ENCODE peak calls at places on chromosomes 6 and 20, in five cellular contexts. Q is fibroblast of pulmonary artery, L is PC-9, C is fibroblast of lung, B is astrocyte. V is an unnamed sample.

GRCh38 chr20:17878912-17879602 is 89.5 kb downstream of the SNX5 start:
- DNase-seq in Q (no peak), L (no peak), C (no peak), B (no peak), V (no peak)

GRCh38 chr6:13814176-13814937 is at the start of gene MCUR1:
- DNase-seq in Q (peak; percentile 82), L (peak; percentile 63), C (peak; percentile 75), B (peak; percentile 77), V (peak; percentile 81)

GRCh38 chr20:1965520-1966278 is 28.2 kb downstream of the PDYN start:
- DNase-seq in Q (peak; percentile 69), L (no peak), C (peak; percentile 64), B (peak; percentile 23), V (peak; percentile 70)

GRCh38 chr6:3919130-3919628 is 70.0 kb downstream of the FAM50B start:
- DNase-seq in Q (peak; percentile 71), L (peak; percentile 90), C (peak; percentile 19), B (no peak), V (peak; percentile 60)

GRCh38 chr6:89297695-89298351 is 17.3 kb downstream of the GABRR2 start:
- DNase-seq in Q (peak; percentile 96), L (peak; percentile 96), C (peak; percentile 98), B (peak; percentile 98), V (peak; percentile 96)

GRCh38 chr6:144289006-144289405 is 3.9 kb downstream of the UTRN start:
- DNase-seq in Q (no peak), L (no peak), C (no peak), B (no peak), V (no peak)

GRCh38 chr6:92271101-92271500 is 1148.3 kb downstream of the EPHA7 start:
- DNase-seq in Q (no peak), L (no peak), C (no peak), B (peak; percentile 0), V (no peak)

GRCh38 chr6:119445666-119446622 is 96.4 kb upstream of the MAN1A1 start:
- DNase-seq in Q (peak; percentile 73), L (peak; percentile 72), C (peak; percentile 68), B (peak; percentile 81), V (peak; percentile 95)

GRCh38 chr20:39479196-39479810 is 517.2 kb downstream of the DHX35 start:
- DNase-seq in Q (no peak), L (no peak), C (no peak), B (no peak), V (no peak)

GRCh38 chr6:36756761-36757160 is 59.1 kb downstream of the RAB44 start:
- DNase-seq in Q (no peak), L (no peak), C (no peak), B (no peak), V (no peak)

GRCh38 chr20:21518292-21518991 is 4.6 kb upstream of the NKX2-2 start:
- DNase-seq in Q (no peak), L (no peak), C (no peak), B (no peak), V (no peak)

GRCh38 chr6:144150673-144151009 is 324 bp downstream of the STX11 start:
- DNase-seq in Q (peak; percentile 18), L (no peak), C (peak; percentile 29), B (no peak), V (peak; percentile 29)

GRCh38 chr6:101113468-101114260 is 232.5 kb upstream of the ASCC3 start:
- DNase-seq in Q (no peak), L (peak; percentile 56), C (no peak), B (no peak), V (no peak)

GRCh38 chr6:16947461-16948159 is 154.2 kb upstream of the STMND1 start:
- DNase-seq in Q (peak; percentile 96), L (peak; percentile 95), C (peak; percentile 100), B (peak; percentile 100), V (peak; percentile 88)

GRCh38 chr20:35947489-35947888 is 6.8 kb downstream of the SCAND1 start:
- DNase-seq in Q (peak; percentile 28), L (no peak), C (peak; percentile 10), B (no peak), V (peak; percentile 50)

GRCh38 chr20:57708694-57709673 is 831 bp downstream of the PMEPA1 start:
- DNase-seq in Q (peak; percentile 18), L (no peak), C (no peak), B (no peak), V (peak; percentile 31)

GRCh38 chr20:36274248-36274841 is 31.8 kb upstream of the DLGAP4 start:
- DNase-seq in Q (no peak), L (no peak), C (no peak), B (no peak), V (no peak)

GRCh38 chr20:21391495-21392298 is 5.6 kb downstream of the NKX2-4 start:
- DNase-seq in Q (no peak), L (no peak), C (no peak), B (no peak), V (no peak)

GRCh38 chr20:17910828-17911294 is 57.7 kb downstream of the SNX5 start:
- DNase-seq in Q (peak; percentile 96), L (no peak), C (peak; percentile 88), B (peak; percentile 93), V (peak; percentile 88)

GRCh38 chr6:10414766-10415592 is at the start of gene TFAP2A:
- DNase-seq in Q (peak; percentile 59), L (no peak), C (no peak), B (peak; percentile 31), V (no peak)

DNA sequence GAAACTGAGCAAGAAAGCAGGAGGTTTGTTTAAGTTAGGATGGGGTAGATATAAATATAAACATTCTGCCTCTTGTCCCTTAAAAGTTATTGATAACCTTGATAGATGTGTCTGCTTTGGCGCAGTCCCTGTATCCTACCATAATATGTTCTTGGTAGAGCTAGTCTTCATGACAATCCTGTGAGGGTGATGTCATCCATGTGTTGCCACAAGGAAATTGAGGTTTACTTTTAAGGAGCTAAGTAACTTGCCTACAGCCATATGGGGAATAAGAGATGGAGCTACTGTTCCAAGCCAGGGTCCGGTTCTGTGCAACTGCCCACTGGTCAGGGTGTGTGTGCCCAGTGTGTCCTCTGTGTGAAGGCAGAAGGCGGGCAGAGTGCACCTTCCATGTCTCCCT is 78.5 kb downstream of the SSR1 start:
- DNase-seq in Q (no peak), L (no peak), C (no peak), B (no peak), V (no peak)
- H3K4me3 ChIP-seq in Q (no peak overlapping the region), L (no peak overlapping the region), C (no peak overlapping the region), B (no peak overlapping the region), V (no peak overlapping the region)

GRCh38 chr20:25470045-25470444 is 62.6 kb downstream of the GINS1 start:
- DNase-seq in Q (peak; percentile 38), L (no peak), C (peak; percentile 44), B (peak; percentile 2), V (peak; percentile 61)
- TF ChIP-seq CTCF in Q (peak; percentile 41), L (peak; percentile 48), C (peak; percentile 45), B (no peak), V (peak; percentile 69)

DNA sequence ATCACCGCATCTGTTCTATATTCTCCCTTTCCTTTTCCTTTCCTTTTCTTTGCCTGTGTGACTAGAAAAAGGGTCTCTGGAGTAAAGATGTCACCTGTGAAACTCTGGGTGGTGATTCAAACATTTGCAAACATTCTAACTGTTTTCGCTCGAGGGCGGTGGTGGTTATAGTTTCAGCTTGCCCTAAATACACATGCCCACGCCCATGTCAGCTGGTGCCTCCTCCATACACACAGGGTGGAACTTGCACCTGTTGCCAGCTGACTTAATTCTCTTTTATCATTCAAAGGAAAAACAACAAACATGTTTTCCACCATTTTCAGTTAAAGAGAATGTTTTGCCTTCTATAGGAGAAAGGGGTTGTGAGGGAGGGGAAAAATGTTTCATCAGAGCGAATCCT is 381.9 kb upstream of the ARID1B start:
- DNase-seq in Q (no peak), L (no peak), C (no peak), B (no peak), V (no peak)
- H3K4me3 ChIP-seq in Q (no peak overlapping the region), L (no peak overlapping the region), C (no peak overlapping the region), B (no peak overlapping the region), V (no peak overlapping the region)

GRCh38 chr6:31091680-31092079 is 20.7 kb downstream of the C6orf15 start:
- DNase-seq in Q (no peak), L (no peak), C (no peak), B (no peak), V (no peak)

GRCh38 chr6:31090973-31091364 is 21.4 kb downstream of the C6orf15 start:
- DNase-seq in Q (no peak), L (no peak), C (no peak), B (no peak), V (no peak)

GRCh38 chr6:31092238-31092637 is 20.1 kb downstream of the C6orf15 start:
- DNase-seq in Q (no peak), L (no peak), C (no peak), B (no peak), V (no peak)

GRCh38 chr6:31094389-31094881 is 17.9 kb downstream of the C6orf15 start:
- DNase-seq in Q (peak; percentile 48), L (no peak), C (no peak), B (no peak), V (no peak)

GRCh38 chr6:31092769-31093505 is 19.4 kb downstream of the C6orf15 start:
- DNase-seq in Q (peak; percentile 43), L (no peak), C (no peak), B (no peak), V (no peak)
- TF ChIP-seq CTCF in Q (no peak), L (no peak), C (no peak), B (no peak), V (no peak)

GRCh38 chr6:111758608-111759293 is 114.5 kb downstream of the FYN start:
- DNase-seq in Q (no peak), L (no peak), C (no peak), B (no peak), V (no peak)

GRCh38 chr6:111757342-111757741 is 115.9 kb downstream of the FYN start:
- DNase-seq in Q (peak; percentile 59), L (peak; percentile 30), C (peak; percentile 53), B (peak; percentile 78), V (peak; percentile 60)

GRCh38 chr6:111759836-111760785 is 113.1 kb downstream of the FYN start:
- DNase-seq in Q (peak; percentile 94), L (peak; percentile 34), C (peak; percentile 98), B (peak; percentile 92), V (peak; percentile 95)

GRCh38 chr6:111761783-111762312 is 111.4 kb downstream of the FYN start:
- DNase-seq in Q (peak; percentile 51), L (peak; percentile 19), C (no peak), B (no peak), V (peak; percentile 88)

GRCh38 chr6:111759413-111759835 is 113.8 kb downstream of the FYN start:
- DNase-seq in Q (no peak), L (no peak), C (no peak), B (no peak), V (peak; percentile 46)
- H3K4me3 ChIP-seq in Q (no peak overlapping the region), L (no peak overlapping the region), C (no peak overlapping the region), B (peak overlapping the region; percentile 11), V (no peak overlapping the region)

DNA sequence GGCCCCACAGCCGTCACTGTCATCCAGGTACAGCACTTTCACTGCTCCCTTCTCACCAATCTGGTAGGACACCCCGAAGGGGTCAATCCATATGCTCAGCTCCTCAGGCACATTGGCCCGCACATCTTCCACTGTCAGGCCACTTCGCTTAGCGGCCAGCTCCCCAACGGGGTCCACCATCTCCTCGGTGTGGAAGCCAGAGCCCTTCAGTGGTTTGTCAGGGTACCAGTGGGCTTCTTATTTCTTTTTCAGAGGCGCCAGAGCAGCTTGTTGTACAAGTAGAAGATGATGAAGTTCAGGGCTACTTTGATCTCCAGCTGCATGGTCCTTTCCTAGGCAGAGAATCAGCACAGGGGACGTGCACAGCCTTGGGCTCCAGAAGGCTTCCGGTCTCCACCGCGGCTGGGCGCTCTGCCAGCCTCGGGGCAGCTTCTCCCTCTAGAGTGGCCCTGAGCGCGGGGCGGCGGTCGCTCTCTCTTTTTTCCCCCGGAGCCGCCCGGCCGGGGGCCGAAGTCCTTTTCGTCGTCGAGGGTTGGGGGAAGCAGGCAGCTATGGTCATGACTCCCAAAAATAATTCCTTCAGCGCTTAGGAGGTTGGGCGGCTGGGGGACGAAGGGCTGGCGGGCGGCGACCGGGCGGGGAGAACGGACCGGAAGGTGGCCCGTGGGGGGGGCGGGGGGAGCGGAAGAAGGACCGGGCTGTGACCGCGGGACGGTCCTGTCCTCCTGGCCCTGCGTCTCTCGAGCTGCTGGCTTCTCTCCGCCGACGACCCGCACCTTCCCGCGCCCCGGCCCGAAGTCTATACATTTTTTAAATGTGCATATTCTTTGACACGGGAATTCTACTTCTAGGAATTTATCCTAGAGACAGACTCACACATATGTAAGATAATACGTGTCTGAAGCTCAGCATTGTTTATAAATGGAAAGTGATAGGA is 6.5 kb upstream of the ZSCAN9 start:
- DNase-seq in Q (peak; percentile 67), L (no peak), C (peak; percentile 64), B (peak; percentile 47), V (peak; percentile 65)
- TF ChIP-seq CTCF in Q (no peak), L (no peak), C (no peak), B (no peak), V (no peak)

V was measured in choroid plexus epithelial cell.